ENCODE peak calls at places on chromosomes 12 and 14, in ten cellular contexts. One of them, this sample, is unnamed.

GRCh38 chr14:58465425-58465824 is 37.9 kb downstream of the KIAA0586 start:
- DNase-seq in esophagus squamous epithelium: no peak
- DNase-seq in WTC11: no peak
- DNase-seq in nephron progenitor cell: no peak
- DNase-seq in choroid plexus epithelial cell: peak
- DNase-seq in uterus: no peak
- DNase-seq in endodermal cell: no peak
- DNase-seq in prostate gland: no peak
- DNase-seq in left ventricle myocardium inferior: no peak
- DNase-seq in colonic mucosa: no peak
- DNase-seq in this sample: peak

GRCh38 chr12:59403259-59403932 is 192.4 kb upstream of the SLC16A7 start:
- DNase-seq in esophagus squamous epithelium: no peak
- DNase-seq in WTC11: peak
- DNase-seq in nephron progenitor cell: peak
- DNase-seq in choroid plexus epithelial cell: peak
- DNase-seq in uterus: peak
- DNase-seq in endodermal cell: peak
- DNase-seq in prostate gland: peak
- DNase-seq in left ventricle myocardium inferior: no peak
- DNase-seq in colonic mucosa: peak
- DNase-seq in this sample: peak

GRCh38 chr12:101927042-101927441 is 49.7 kb downstream of the DRAM1 start:
- DNase-seq in esophagus squamous epithelium: no peak
- DNase-seq in WTC11: no peak
- DNase-seq in nephron progenitor cell: no peak
- DNase-seq in choroid plexus epithelial cell: peak
- DNase-seq in uterus: no peak
- DNase-seq in endodermal cell: no peak
- DNase-seq in prostate gland: no peak
- DNase-seq in left ventricle myocardium inferior: no peak
- DNase-seq in colonic mucosa: no peak
- DNase-seq in this sample: no peak

GRCh38 chr12:127619869-127620769 is 646.9 kb upstream of the TMEM132C start:
- DNase-seq in esophagus squamous epithelium: no peak
- DNase-seq in WTC11: no peak
- DNase-seq in nephron progenitor cell: no peak
- DNase-seq in choroid plexus epithelial cell: no peak
- DNase-seq in uterus: no peak
- DNase-seq in endodermal cell: no peak
- DNase-seq in prostate gland: no peak
- DNase-seq in left ventricle myocardium inferior: no peak
- DNase-seq in colonic mucosa: no peak
- DNase-seq in this sample: no peak

GRCh38 chr12:76010732-76011458 is 20.7 kb downstream of the PHLDA1 start:
- DNase-seq in esophagus squamous epithelium: no peak
- DNase-seq in WTC11: no peak
- DNase-seq in nephron progenitor cell: no peak
- DNase-seq in choroid plexus epithelial cell: no peak
- DNase-seq in uterus: no peak
- DNase-seq in endodermal cell: peak
- DNase-seq in prostate gland: no peak
- DNase-seq in left ventricle myocardium inferior: no peak
- DNase-seq in colonic mucosa: no peak
- DNase-seq in this sample: no peak

GRCh38 chr12:107844312-107844921 is 69.9 kb downstream of the ASCL4 start:
- DNase-seq in esophagus squamous epithelium: no peak
- DNase-seq in WTC11: peak
- DNase-seq in nephron progenitor cell: peak
- DNase-seq in choroid plexus epithelial cell: no peak
- DNase-seq in uterus: no peak
- DNase-seq in endodermal cell: peak
- DNase-seq in prostate gland: no peak
- DNase-seq in left ventricle myocardium inferior: no peak
- DNase-seq in colonic mucosa: no peak
- DNase-seq in this sample: no peak

GRCh38 chr12:77231548-77231947 is 166.2 kb upstream of the E2F7 start:
- DNase-seq in esophagus squamous epithelium: no peak
- DNase-seq in WTC11: no peak
- DNase-seq in nephron progenitor cell: no peak
- DNase-seq in choroid plexus epithelial cell: peak
- DNase-seq in uterus: peak
- DNase-seq in endodermal cell: no peak
- DNase-seq in prostate gland: peak
- DNase-seq in left ventricle myocardium inferior: peak
- DNase-seq in colonic mucosa: peak
- DNase-seq in this sample: peak

GRCh38 chr12:1660304-1661187 is 30.3 kb upstream of the ADIPOR2 start:
- DNase-seq in esophagus squamous epithelium: no peak
- DNase-seq in WTC11: no peak
- DNase-seq in nephron progenitor cell: no peak
- DNase-seq in choroid plexus epithelial cell: peak
- DNase-seq in uterus: peak
- DNase-seq in endodermal cell: peak
- DNase-seq in prostate gland: peak
- DNase-seq in left ventricle myocardium inferior: no peak
- DNase-seq in colonic mucosa: peak
- DNase-seq in this sample: peak

GRCh38 chr14:80664576-80664975 is 277.0 kb downstream of the CEP128 start:
- DNase-seq in esophagus squamous epithelium: no peak
- DNase-seq in WTC11: no peak
- DNase-seq in nephron progenitor cell: no peak
- DNase-seq in choroid plexus epithelial cell: peak
- DNase-seq in uterus: no peak
- DNase-seq in endodermal cell: no peak
- DNase-seq in prostate gland: no peak
- DNase-seq in left ventricle myocardium inferior: no peak
- DNase-seq in colonic mucosa: no peak
- DNase-seq in this sample: no peak

GRCh38 chr14:61188936-61189808 is 92.0 kb downstream of the TMEM30B start:
- DNase-seq in esophagus squamous epithelium: no peak
- DNase-seq in WTC11: peak
- DNase-seq in nephron progenitor cell: peak
- DNase-seq in choroid plexus epithelial cell: peak
- DNase-seq in uterus: peak
- DNase-seq in endodermal cell: peak
- DNase-seq in prostate gland: peak
- DNase-seq in left ventricle myocardium inferior: peak
- DNase-seq in colonic mucosa: peak
- DNase-seq in this sample: peak

GRCh38 chr14:64857979-64858740 is 21.5 kb downstream of the SPTB start:
- DNase-seq in esophagus squamous epithelium: no peak
- DNase-seq in WTC11: no peak
- DNase-seq in nephron progenitor cell: no peak
- DNase-seq in choroid plexus epithelial cell: no peak
- DNase-seq in uterus: no peak
- DNase-seq in endodermal cell: peak
- DNase-seq in prostate gland: no peak
- DNase-seq in left ventricle myocardium inferior: no peak
- DNase-seq in colonic mucosa: no peak
- DNase-seq in this sample: no peak

GRCh38 chr14:105135700-105136395 is 32.7 kb downstream of the JAG2 start:
- DNase-seq in esophagus squamous epithelium: no peak
- DNase-seq in WTC11: no peak
- DNase-seq in nephron progenitor cell: no peak
- DNase-seq in choroid plexus epithelial cell: no peak
- DNase-seq in uterus: no peak
- DNase-seq in endodermal cell: peak
- DNase-seq in prostate gland: no peak
- DNase-seq in left ventricle myocardium inferior: no peak
- DNase-seq in colonic mucosa: no peak
- DNase-seq in this sample: no peak

GRCh38 chr12:47343684-47344567 is 264.2 kb upstream of the AMIGO2 start:
- DNase-seq in esophagus squamous epithelium: no peak
- DNase-seq in WTC11: no peak
- DNase-seq in nephron progenitor cell: no peak
- DNase-seq in choroid plexus epithelial cell: peak
- DNase-seq in uterus: no peak
- DNase-seq in endodermal cell: no peak
- DNase-seq in prostate gland: no peak
- DNase-seq in left ventricle myocardium inferior: no peak
- DNase-seq in colonic mucosa: no peak
- DNase-seq in this sample: no peak

GRCh38 chr12:125284945-125285344 is 219.7 kb downstream of the AACS start:
- DNase-seq in esophagus squamous epithelium: no peak
- DNase-seq in WTC11: no peak
- DNase-seq in nephron progenitor cell: no peak
- DNase-seq in choroid plexus epithelial cell: no peak
- DNase-seq in uterus: no peak
- DNase-seq in endodermal cell: no peak
- DNase-seq in prostate gland: no peak
- DNase-seq in left ventricle myocardium inferior: no peak
- DNase-seq in colonic mucosa: no peak
- DNase-seq in this sample: no peak

GRCh38 chr14:104182857-104183425 is 44.6 kb downstream of the KIF26A start:
- DNase-seq in esophagus squamous epithelium: no peak
- DNase-seq in WTC11: no peak
- DNase-seq in nephron progenitor cell: no peak
- DNase-seq in choroid plexus epithelial cell: no peak
- DNase-seq in uterus: no peak
- DNase-seq in endodermal cell: no peak
- DNase-seq in prostate gland: no peak
- DNase-seq in left ventricle myocardium inferior: no peak
- DNase-seq in colonic mucosa: no peak
- DNase-seq in this sample: no peak

GRCh38 chr14:71748196-71748595 is 184.0 kb upstream of the RGS6 start:
- DNase-seq in esophagus squamous epithelium: no peak
- DNase-seq in WTC11: no peak
- DNase-seq in nephron progenitor cell: no peak
- DNase-seq in choroid plexus epithelial cell: no peak
- DNase-seq in uterus: no peak
- DNase-seq in endodermal cell: no peak
- DNase-seq in prostate gland: no peak
- DNase-seq in left ventricle myocardium inferior: no peak
- DNase-seq in colonic mucosa: no peak
- DNase-seq in this sample: no peak

GRCh38 chr12:24080465-24080864 is 131.0 kb upstream of the SOX5 start:
- DNase-seq in esophagus squamous epithelium: no peak
- DNase-seq in WTC11: no peak
- DNase-seq in nephron progenitor cell: no peak
- DNase-seq in choroid plexus epithelial cell: no peak
- DNase-seq in uterus: no peak
- DNase-seq in endodermal cell: no peak
- DNase-seq in prostate gland: no peak
- DNase-seq in left ventricle myocardium inferior: no peak
- DNase-seq in colonic mucosa: no peak
- DNase-seq in this sample: no peak

GRCh38 chr14:53180272-53181221 is 27.4 kb upstream of the DDHD1 start:
- DNase-seq in esophagus squamous epithelium: no peak
- DNase-seq in WTC11: peak
- DNase-seq in nephron progenitor cell: peak
- DNase-seq in choroid plexus epithelial cell: peak
- DNase-seq in uterus: no peak
- DNase-seq in endodermal cell: peak
- DNase-seq in prostate gland: no peak
- DNase-seq in left ventricle myocardium inferior: no peak
- DNase-seq in colonic mucosa: no peak
- DNase-seq in this sample: no peak
- TF ChIP-seq CTCF in esophagus squamous epithelium: no peak
- TF ChIP-seq CTCF in WTC11: peak
- TF ChIP-seq CTCF in nephron progenitor cell: no peak
- TF ChIP-seq CTCF in choroid plexus epithelial cell: peak
- TF ChIP-seq CTCF in uterus: peak
- TF ChIP-seq CTCF in endodermal cell: peak
- TF ChIP-seq CTCF in prostate gland: no peak
- TF ChIP-seq CTCF in left ventricle myocardium inferior: peak
- TF ChIP-seq CTCF in colonic mucosa: no peak
- TF ChIP-seq CTCF in this sample: no peak

DNA sequence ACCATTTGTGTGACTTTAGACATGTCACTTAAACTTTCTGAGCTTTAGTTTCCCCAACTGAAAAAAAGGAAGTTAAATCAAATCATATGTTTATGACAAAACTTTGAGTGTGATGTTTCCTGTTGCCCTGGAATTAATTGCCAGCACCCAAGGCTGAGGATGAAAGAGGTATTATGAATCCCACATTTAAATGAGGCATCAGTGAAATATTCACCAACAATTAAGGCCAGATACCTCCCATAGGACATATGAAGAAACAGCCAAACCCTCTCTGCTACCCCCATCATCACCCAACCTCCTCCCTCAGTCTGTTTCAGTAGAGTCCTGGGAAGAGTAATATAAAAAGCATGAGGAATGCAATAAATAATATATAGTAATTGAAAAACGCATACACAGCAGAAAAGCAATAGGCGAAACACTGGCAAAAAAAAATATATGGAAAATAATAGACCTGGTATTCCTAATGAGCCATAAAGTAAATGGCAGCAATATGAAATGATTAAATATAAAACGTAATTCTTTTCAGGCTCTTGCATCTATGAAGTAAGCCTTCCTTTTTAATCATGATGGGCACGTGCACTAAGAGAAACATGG is 182.1 kb upstream of the DCN start:
- DNase-seq in esophagus squamous epithelium: no peak
- DNase-seq in WTC11: no peak
- DNase-seq in nephron progenitor cell: no peak
- DNase-seq in choroid plexus epithelial cell: no peak
- DNase-seq in uterus: no peak
- DNase-seq in endodermal cell: no peak
- DNase-seq in prostate gland: no peak
- DNase-seq in left ventricle myocardium inferior: no peak
- DNase-seq in colonic mucosa: no peak
- DNase-seq in this sample: no peak
- TF ChIP-seq CTCF in esophagus squamous epithelium: no peak
- TF ChIP-seq CTCF in WTC11: no peak
- TF ChIP-seq CTCF in nephron progenitor cell: no peak
- TF ChIP-seq CTCF in choroid plexus epithelial cell: no peak
- TF ChIP-seq CTCF in uterus: no peak
- TF ChIP-seq CTCF in endodermal cell: no peak
- TF ChIP-seq CTCF in prostate gland: no peak
- TF ChIP-seq CTCF in left ventricle myocardium inferior: no peak
- TF ChIP-seq CTCF in colonic mucosa: no peak
- TF ChIP-seq CTCF in this sample: no peak

DNA sequence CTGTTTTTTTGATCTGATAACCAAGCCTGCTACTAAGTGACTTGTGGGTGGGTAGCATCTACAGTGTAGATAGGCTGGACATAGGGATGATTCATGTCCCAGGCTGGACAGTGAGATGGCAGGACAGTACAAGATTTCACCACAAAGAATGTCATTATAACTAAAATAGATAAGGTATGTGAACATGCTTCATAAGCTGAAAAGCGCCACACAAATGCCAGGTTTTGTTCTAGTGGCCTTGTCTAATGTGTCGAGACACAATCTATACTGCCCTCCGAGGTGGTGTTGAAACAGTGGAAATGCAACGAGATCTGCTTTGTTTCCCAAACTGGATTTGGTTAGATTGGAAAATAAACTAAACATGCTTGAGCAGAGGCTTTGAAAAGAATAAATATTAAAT is 4.4 kb downstream of the LGALS3 start:
- DNase-seq in esophagus squamous epithelium: no peak
- DNase-seq in WTC11: no peak
- DNase-seq in nephron progenitor cell: no peak
- DNase-seq in choroid plexus epithelial cell: peak
- DNase-seq in uterus: no peak
- DNase-seq in endodermal cell: no peak
- DNase-seq in prostate gland: no peak
- DNase-seq in left ventricle myocardium inferior: no peak
- DNase-seq in colonic mucosa: no peak
- DNase-seq in this sample: no peak
- TF ChIP-seq CTCF in esophagus squamous epithelium: peak
- TF ChIP-seq CTCF in WTC11: no peak
- TF ChIP-seq CTCF in nephron progenitor cell: no peak
- TF ChIP-seq CTCF in choroid plexus epithelial cell: peak
- TF ChIP-seq CTCF in uterus: peak
- TF ChIP-seq CTCF in endodermal cell: peak
- TF ChIP-seq CTCF in prostate gland: peak
- TF ChIP-seq CTCF in left ventricle myocardium inferior: peak
- TF ChIP-seq CTCF in colonic mucosa: no peak
- TF ChIP-seq CTCF in this sample: no peak

GRCh38 chr12:43282106-43282505 is 269.9 kb downstream of the ADAMTS20 start:
- DNase-seq in esophagus squamous epithelium: no peak
- DNase-seq in WTC11: no peak
- DNase-seq in nephron progenitor cell: no peak
- DNase-seq in choroid plexus epithelial cell: peak
- DNase-seq in uterus: no peak
- DNase-seq in endodermal cell: no peak
- DNase-seq in prostate gland: no peak
- DNase-seq in left ventricle myocardium inferior: no peak
- DNase-seq in colonic mucosa: no peak
- DNase-seq in this sample: no peak
- TF ChIP-seq CTCF in esophagus squamous epithelium: peak
- TF ChIP-seq CTCF in WTC11: no peak
- TF ChIP-seq CTCF in nephron progenitor cell: peak
- TF ChIP-seq CTCF in choroid plexus epithelial cell: peak
- TF ChIP-seq CTCF in uterus: peak
- TF ChIP-seq CTCF in endodermal cell: peak
- TF ChIP-seq CTCF in prostate gland: peak
- TF ChIP-seq CTCF in left ventricle myocardium inferior: peak
- TF ChIP-seq CTCF in colonic mucosa: no peak
- TF ChIP-seq CTCF in this sample: no peak